ENCODE peak calls at places on chromosomes 2 and 18, in four cellular contexts. R is prostate gland, D is neural progenitor cell, S is HL-60. Q is an unnamed sample.

GRCh38 chr2:25808006-25808383 is 70.3 kb downstream of the ASXL2 start:
- DNase-seq in R (no peak), D (no peak), S (no peak), Q (no peak)

GRCh38 chr2:144890828-144891227 is 370.9 kb upstream of the ZEB2 start:
- DNase-seq in R (no peak), D (no peak), S (no peak), Q (no peak)

GRCh38 chr2:8594731-8595427 is 87.0 kb upstream of the ID2 start:
- DNase-seq in R (no peak), D (no peak), S (no peak), Q (no peak)

GRCh38 chr2:212109792-212110680 is 428.6 kb downstream of the ERBB4 start:
- DNase-seq in R (no peak), D (no peak), S (no peak), Q (no peak)

GRCh38 chr2:240427729-240428128 is 7.7 kb upstream of the GPC1 start:
- DNase-seq in R (no peak), D (no peak), S (no peak), Q (no peak)

GRCh38 chr18:79495591-79496071 is 99.9 kb downstream of the NFATC1 start:
- DNase-seq in R (no peak), D (no peak), S (no peak), Q (no peak)

GRCh38 chr2:224982910-224983688 is 59.2 kb downstream of the DOCK10 start:
- DNase-seq in R (no peak), D (no peak), S (no peak), Q (no peak)

GRCh38 chr2:120830096-120830830 is 94.6 kb downstream of the GLI2 start:
- DNase-seq in R (no peak), D (no peak), S (no peak), Q (no peak)

GRCh38 chr2:200223385-200223784 is 83.1 kb upstream of the SPATS2L start:
- DNase-seq in R (no peak), D (no peak), S (no peak), Q (no peak)

GRCh38 chr2:101305492-101306123 is 2.9 kb downstream of the RNF149 start:
- DNase-seq in R (no peak), D (no peak), S (no peak), Q (no peak)

GRCh38 chr18:3624818-3625716 is 175.1 kb downstream of the TGIF1 start:
- DNase-seq in R (no peak), D (no peak), S (no peak), Q (peak; percentile 39)

GRCh38 chr18:56517761-56518160 is 120.6 kb downstream of the TXNL1 start:
- DNase-seq in R (no peak), D (no peak), S (no peak), Q (no peak)

GRCh38 chr2:218317832-218318231 is 25.5 kb upstream of the TMBIM1 start:
- DNase-seq in R (no peak), D (no peak), S (no peak), Q (no peak)

GRCh38 chr2:6872412-6872811 is 5.2 kb upstream of the RSAD2 start:
- DNase-seq in R (no peak), D (no peak), S (no peak), Q (no peak)

GRCh38 chr2:28134857-28135256 is 244.3 kb downstream of the BABAM2 start:
- DNase-seq in R (no peak), D (no peak), S (no peak), Q (no peak)

GRCh38 chr2:28136557-28136956 is 246.0 kb downstream of the BABAM2 start:
- DNase-seq in R (no peak), D (no peak), S (no peak), Q (no peak)

GRCh38 chr2:28135324-28135723 is 244.8 kb downstream of the BABAM2 start:
- DNase-seq in R (no peak), D (no peak), S (no peak), Q (no peak)

GRCh38 chr2:28137221-28137620 is 246.7 kb downstream of the BABAM2 start:
- DNase-seq in R (peak; percentile 80), D (no peak), S (no peak), Q (no peak)

DNA sequence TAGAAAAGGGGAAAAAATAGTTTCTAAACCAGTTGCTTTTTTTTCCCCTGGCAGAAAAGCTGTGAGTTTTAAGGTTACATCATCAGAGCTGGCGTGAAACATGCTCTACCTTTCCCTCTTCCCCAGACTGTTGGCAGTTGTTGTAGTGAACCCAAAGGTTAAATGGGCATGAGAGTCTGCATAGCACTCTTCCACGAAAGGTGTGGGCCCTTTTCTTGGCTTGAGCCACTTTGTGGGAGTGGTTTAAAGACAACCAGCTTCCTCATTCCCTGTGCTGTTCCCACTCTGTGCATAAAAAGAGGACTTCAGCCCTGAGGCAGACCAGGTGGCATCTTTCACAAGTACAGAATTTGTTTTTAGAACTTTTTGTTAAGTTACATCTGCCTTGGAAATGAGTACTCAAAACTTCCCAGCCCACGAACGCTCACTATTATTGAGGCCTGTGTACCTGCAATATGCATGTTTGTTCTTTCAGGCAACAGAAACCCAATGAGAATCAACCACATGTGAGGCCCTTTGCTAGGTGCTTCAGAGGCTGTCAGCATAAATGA is 243.8 kb downstream of the BABAM2 start:
- DNase-seq in R (peak; percentile 63), D (no peak), S (peak; percentile 35), Q (peak; percentile 57)
- H3K27ac ChIP-seq in R (peak overlapping the region; percentile 52), D (no peak overlapping the region), S (no peak overlapping the region), Q (no peak overlapping the region)

GRCh38 chr2:12456293-12457151 is 260.2 kb upstream of the TRIB2 start:
- DNase-seq in R (peak; percentile 88), D (peak; percentile 24), S (peak; percentile 100), Q (peak; percentile 93)

GRCh38 chr2:12463189-12463588 is 253.5 kb upstream of the TRIB2 start:
- DNase-seq in R (no peak), D (no peak), S (peak; percentile 58), Q (no peak)

GRCh38 chr2:12453731-12454130 is 263.0 kb upstream of the TRIB2 start:
- DNase-seq in R (no peak), D (no peak), S (no peak), Q (no peak)

GRCh38 chr2:12455626-12456025 is 261.1 kb upstream of the TRIB2 start:
- DNase-seq in R (no peak), D (no peak), S (no peak), Q (no peak)

DNA sequence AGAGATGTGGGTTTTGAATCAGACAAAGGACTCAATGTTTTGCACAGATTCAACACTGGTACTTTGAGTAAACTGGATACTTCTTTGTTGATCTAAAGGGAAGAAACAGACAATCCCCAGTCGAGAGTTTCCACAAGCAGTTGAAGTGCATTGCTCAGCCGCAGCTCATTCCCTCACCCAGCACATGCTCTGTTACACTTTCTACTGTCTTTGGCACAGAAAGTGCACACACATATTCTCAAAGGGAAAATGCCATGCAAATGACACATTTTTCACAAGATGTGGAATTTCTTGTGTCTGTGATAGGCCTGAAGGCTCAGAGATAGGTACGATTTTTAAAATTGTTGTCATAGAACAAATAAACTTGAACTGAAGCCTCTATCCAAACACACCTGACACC is 258.9 kb upstream of the TRIB2 start:
- DNase-seq in R (no peak), D (no peak), S (no peak), Q (no peak)
- H3K4me3 ChIP-seq in R (no peak overlapping the region), D (no peak overlapping the region), S (no peak overlapping the region), Q (no peak overlapping the region)

DNA sequence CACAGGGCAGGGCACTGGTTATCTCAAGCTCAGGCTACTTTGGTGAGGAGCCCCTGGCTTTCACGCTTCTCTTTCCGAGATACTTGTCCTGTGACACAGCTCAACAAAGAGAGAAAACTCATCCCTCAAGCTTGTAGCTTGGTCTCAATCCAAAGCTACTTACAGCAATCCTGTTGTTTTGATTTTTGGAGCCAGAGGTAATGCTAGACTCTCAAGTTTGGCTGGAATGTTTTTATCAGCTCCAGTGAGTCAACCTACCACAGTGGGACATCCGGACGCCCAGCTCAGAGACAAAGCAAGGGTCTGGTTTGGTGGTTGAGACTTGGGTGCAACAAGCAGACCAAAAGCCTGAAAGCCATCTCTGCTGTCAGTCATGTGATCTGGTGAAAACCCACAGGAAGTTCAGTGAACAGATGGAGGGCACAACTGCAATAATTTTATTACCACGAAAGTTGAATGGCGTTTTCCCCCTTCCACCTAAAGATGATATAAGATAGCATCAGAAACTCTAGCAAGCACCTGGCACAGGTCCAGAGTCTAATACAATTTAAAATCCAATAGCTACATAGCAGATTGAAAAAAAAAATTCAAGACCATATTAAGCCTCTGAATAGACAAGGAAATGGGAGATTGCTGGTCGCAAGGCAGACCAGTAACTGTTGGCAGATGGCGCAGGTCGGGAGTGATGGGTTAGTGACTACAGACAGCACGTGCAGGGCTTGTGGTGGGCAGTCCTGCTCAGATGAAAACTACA is 102.3 kb upstream of the SMAD7 start:
- DNase-seq in R (no peak), D (no peak), S (no peak), Q (no peak)
- H3K27ac ChIP-seq in R (no peak overlapping the region), D (no peak overlapping the region), S (peak overlapping the region; percentile 72), Q (peak overlapping the region; percentile 63)

DNA sequence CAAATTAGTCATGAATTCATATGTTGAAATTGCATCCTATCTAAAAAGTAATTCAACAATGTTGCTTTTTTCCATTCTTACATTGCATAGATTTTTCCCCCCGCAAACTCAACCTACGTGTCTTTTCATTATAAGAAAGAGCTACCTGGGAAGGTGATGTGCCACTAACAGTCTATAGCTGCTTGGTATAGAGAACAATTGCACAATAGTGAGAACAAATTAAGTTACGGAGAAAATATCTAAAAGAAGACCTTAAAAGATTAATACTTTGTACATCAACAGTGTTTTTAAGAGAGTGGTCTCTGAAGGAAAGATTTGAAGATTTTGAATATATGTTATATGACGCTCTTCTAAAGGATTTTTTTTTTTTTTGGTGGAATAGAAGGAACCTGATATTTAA is 111.8 kb downstream of the STK39 start:
- DNase-seq in R (no peak), D (no peak), S (no peak), Q (no peak)
- H3K4me3 ChIP-seq in R (no peak overlapping the region), D (no peak overlapping the region), S (no peak overlapping the region), Q (no peak overlapping the region)

GRCh38 chr2:151243468-151243867 is 18.2 kb downstream of the RBM43 start:
- DNase-seq in R (no peak), D (no peak), S (no peak), Q (no peak)
- H3K27ac ChIP-seq in R (no peak overlapping the region), D (no peak overlapping the region), S (no peak overlapping the region), Q (no peak overlapping the region)

DNA sequence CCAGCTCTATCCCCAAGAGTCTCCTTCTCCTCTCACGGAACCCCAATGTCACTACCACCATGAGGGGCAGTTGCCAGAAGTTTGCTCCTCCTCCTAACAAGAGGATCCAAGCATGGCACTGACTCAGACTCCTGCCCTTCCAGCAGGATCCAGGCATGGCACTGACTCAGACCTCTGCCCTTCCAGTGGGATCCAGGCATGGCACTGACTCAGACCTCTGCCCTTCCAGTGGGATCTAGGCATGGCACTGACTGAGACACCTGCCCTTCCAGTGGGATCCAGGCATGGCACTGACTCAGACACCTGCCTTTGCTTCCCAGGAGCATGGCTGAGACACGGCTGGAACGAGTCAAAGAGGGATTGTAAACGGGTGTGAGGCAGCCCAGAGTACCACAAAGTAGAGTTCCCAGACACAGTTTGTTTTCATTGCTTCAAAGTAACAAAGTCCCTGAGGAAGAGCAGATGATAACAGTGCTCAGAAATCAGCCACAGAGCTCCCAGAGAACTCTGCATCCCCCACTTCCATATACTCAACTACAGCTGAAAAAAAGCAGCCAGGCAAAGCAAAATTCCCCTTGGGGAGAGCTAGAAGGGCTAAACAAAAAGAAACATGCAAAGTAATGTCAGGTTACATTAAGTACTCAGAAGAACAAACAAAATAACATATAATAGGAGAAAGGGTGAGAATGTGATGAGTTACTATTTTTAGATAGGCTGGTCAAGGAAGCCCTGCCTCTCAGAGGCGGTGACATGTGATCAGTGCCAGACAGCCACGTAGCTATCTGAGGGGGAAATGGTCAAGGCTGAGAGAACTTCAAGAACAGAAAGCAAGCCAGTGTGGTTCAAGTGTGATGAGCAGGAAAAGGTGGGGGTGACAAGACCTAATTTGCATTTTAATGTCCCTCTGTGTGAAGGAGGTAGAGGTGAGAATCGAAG is 3.0 kb downstream of the BUB1 start:
- DNase-seq in R (no peak), D (no peak), S (no peak), Q (no peak)
- H3K4me3 ChIP-seq in R (no peak overlapping the region), D (no peak overlapping the region), S (no peak overlapping the region), Q (no peak overlapping the region)